ENCODE peak calls at places on chromosomes 13 and 19, in six cellular contexts. L is epithelial cell of esophagus; G is activated CD4-positive, alpha-beta T cell treated with anti-CD3 and anti-CD28 coated beads for 48 hours; X is neuronal stem cell; Y is M059J; A is stimulated activated CD4-positive, alpha-beta T cell treated with anti-CD3 and anti-CD28 coated beads, Interleukin-4, amount 100 ng/mL, for 4 hours. T is an unnamed sample.

GRCh38 chr19:36090930-36091695 is 19.8 kb upstream of the OVOL3 start:
- DNase-seq in L (peak), G (no peak), X (no peak), Y (no peak), A (no peak), T (no peak)

GRCh38 chr19:15297416-15298224 is 34.7 kb downstream of the BRD4 start:
- DNase-seq in L (peak), G (no peak), X (no peak), Y (no peak), A (no peak), T (no peak)

GRCh38 chr13:102484329-102484728 is 82.5 kb upstream of the FGF14 start:
- DNase-seq in L (peak), G (no peak), X (no peak), Y (no peak), A (no peak), T (no peak)

GRCh38 chr19:53085496-53085895 is 17.7 kb downstream of the ZNF160 start:
- DNase-seq in L (no peak), G (no peak), X (no peak), Y (no peak), A (no peak), T (no peak)

GRCh38 chr13:23570099-23570926 is at the start of gene TNFRSF19:
- DNase-seq in L (peak), G (no peak), X (no peak), Y (peak), A (no peak), T (no peak)

GRCh38 chr13:68304287-68304893 is 1074.3 kb upstream of the PCDH9 start:
- DNase-seq in L (peak), G (no peak), X (peak), Y (no peak), A (no peak), T (no peak)

GRCh38 chr13:99314640-99315176 is 7.5 kb upstream of the GPR183 start:
- DNase-seq in L (no peak), G (peak), X (no peak), Y (peak), A (peak), T (no peak)

GRCh38 chr13:27353166-27353583 is 71.2 kb upstream of the GTF3A start:
- DNase-seq in L (peak), G (peak), X (no peak), Y (peak), A (no peak), T (no peak)

GRCh38 chr13:113918981-113919646 is 54.8 kb downstream of the C13orf46 start:
- DNase-seq in L (no peak), G (no peak), X (no peak), Y (no peak), A (no peak), T (peak)

GRCh38 chr19:6060600-6061391 is 49.5 kb downstream of the RFX2 start:
- DNase-seq in L (no peak), G (peak), X (no peak), Y (peak), A (peak), T (no peak)

GRCh38 chr13:94362411-94362909 is 117.0 kb downstream of the DCT start:
- DNase-seq in L (peak), G (peak), X (peak), Y (peak), A (peak), T (no peak)

GRCh38 chr19:49502866-49503581 is 6.8 kb downstream of the RPS11 start:
- DNase-seq in L (peak), G (peak), X (no peak), Y (peak), A (peak), T (peak)

GRCh38 chr19:13176345-13176744 is 26.1 kb downstream of the IER2 start:
- DNase-seq in L (no peak), G (no peak), X (no peak), Y (peak), A (no peak), T (no peak)

GRCh38 chr13:40438999-40439797 is 227.2 kb downstream of the FOXO1 start:
- DNase-seq in L (no peak), G (peak), X (no peak), Y (no peak), A (no peak), T (no peak)

GRCh38 chr13:24135674-24136300 is 24.7 kb upstream of the SPATA13 start:
- DNase-seq in L (no peak), G (no peak), X (no peak), Y (peak), A (no peak), T (no peak)

GRCh38 chr19:5706876-5707573 is 12.9 kb downstream of the LONP1 start:
- DNase-seq in L (no peak), G (no peak), X (no peak), Y (no peak), A (no peak), T (no peak)

GRCh38 chr13:102260256-102260655 is 141.6 kb downstream of the FGF14 start:
- DNase-seq in L (no peak), G (no peak), X (no peak), Y (no peak), A (no peak), T (no peak)

GRCh38 chr13:103224804-103225203 is 158.6 kb upstream of the SLC10A2 start:
- DNase-seq in L (no peak), G (no peak), X (no peak), Y (no peak), A (no peak), T (no peak)

GRCh38 chr13:102550507-102550906 is 46.3 kb upstream of the TPP2 start:
- DNase-seq in L (no peak), G (no peak), X (no peak), Y (no peak), A (no peak), T (no peak)

GRCh38 chr13:35285677-35286076 is 190.8 kb downstream of the MAB21L1 start:
- DNase-seq in L (no peak), G (no peak), X (no peak), Y (no peak), A (no peak), T (no peak)

GRCh38 chr13:84037937-84038464 is 155.7 kb upstream of the SLITRK1 start:
- DNase-seq in L (no peak), G (no peak), X (no peak), Y (no peak), A (no peak), T (no peak)

GRCh38 chr19:18290250-18291018 is 9.0 kb upstream of the JUND start:
- DNase-seq in L (no peak), G (peak), X (no peak), Y (no peak), A (peak), T (peak)

GRCh38 chr19:56595548-56595899 is 422 bp downstream of the ZNF71 start:
- DNase-seq in L (no peak), G (no peak), X (no peak), Y (no peak), A (no peak), T (no peak)

GRCh38 chr13:84358601-84359000 is 476.3 kb upstream of the SLITRK1 start:
- DNase-seq in L (no peak), G (no peak), X (no peak), Y (peak), A (no peak), T (no peak)

GRCh38 chr19:56671613-56671994 is at the start of gene ZNF835:
- DNase-seq in L (peak), G (peak), X (peak), Y (peak), A (peak), T (peak)

GRCh38 chr19:3398114-3398899 is 31.9 kb downstream of the NFIC start:
- DNase-seq in L (peak), G (no peak), X (no peak), Y (no peak), A (no peak), T (peak)

GRCh38 chr19:49114630-49115363 is 627 bp downstream of the LIN7B start:
- DNase-seq in L (peak), G (peak), X (peak), Y (peak), A (peak), T (no peak)

GRCh38 chr13:67137044-67137735 is 92.9 kb downstream of the PCDH9 start:
- DNase-seq in L (no peak), G (no peak), X (no peak), Y (no peak), A (no peak), T (no peak)

GRCh38 chr19:7869453-7869909 is 4.7 kb downstream of the PRR36 start:
- DNase-seq in L (peak), G (peak), X (no peak), Y (no peak), A (peak), T (peak)

GRCh38 chr19:13846533-13847032 is 30.4 kb upstream of the NANOS3 start:
- DNase-seq in L (peak), G (peak), X (no peak), Y (peak), A (peak), T (peak)

GRCh38 chr19:4425531-4425930 is 23.1 kb downstream of the CHAF1A start:
- DNase-seq in L (no peak), G (no peak), X (no peak), Y (no peak), A (no peak), T (no peak)

GRCh38 chr13:39605677-39606320 is 2.8 kb upstream of the LHFPL6 start:
- DNase-seq in L (no peak), G (no peak), X (no peak), Y (no peak), A (no peak), T (no peak)

GRCh38 chr19:9523885-9524474 is 14.5 kb downstream of the ZNF426 start:
- DNase-seq in L (no peak), G (no peak), X (no peak), Y (no peak), A (no peak), T (no peak)

GRCh38 chr19:39845172-39845571 is 1.0 kb downstream of the FBL start:
- DNase-seq in L (no peak), G (no peak), X (no peak), Y (no peak), A (no peak), T (no peak)

GRCh38 chr19:56838930-56839664 is 1.4 kb downstream of the PEG3 start:
- DNase-seq in L (peak), G (peak), X (peak), Y (peak), A (no peak), T (peak)

GRCh38 chr13:37679043-37679442 is 80.5 kb upstream of the POSTN start:
- DNase-seq in L (no peak), G (no peak), X (no peak), Y (no peak), A (no peak), T (no peak)

GRCh38 chr19:52048604-52049493 is at the start of gene ZNF432:
- DNase-seq in L (peak), G (peak), X (peak), Y (peak), A (peak), T (peak)

GRCh38 chr19:15072930-15073647 is 8.9 kb upstream of the OR1I1 start:
- DNase-seq in L (peak), G (no peak), X (no peak), Y (peak), A (no peak), T (no peak)

GRCh38 chr13:113813749-113814434 is 50.0 kb downstream of the GAS6 start:
- DNase-seq in L (no peak), G (no peak), X (no peak), Y (peak), A (no peak), T (no peak)

T was measured in suprapubic skin.